ENCODE peak calls at places on chromosomes 1 and 21, in five cellular contexts. F is cardiac fibroblast, V is cardiac muscle cell, U is psoas muscle, J is adrenal gland. Y is an unnamed sample.

GRCh38 chr1:27602510-27603319 is 1.2 kb downstream of the AHDC1 start:
- DNase-seq in F (no peak), V (no peak), U (peak), J (peak), Y (peak)

GRCh38 chr1:2276803-2277580 is 48.9 kb downstream of the SKI start:
- DNase-seq in F (peak), V (peak), U (peak), J (no peak), Y (no peak)

GRCh38 chr21:45266518-45267389 is 20.9 kb downstream of the POFUT2 start:
- DNase-seq in F (no peak), V (no peak), U (no peak), J (no peak), Y (no peak)

GRCh38 chr1:198535631-198536030 is 4.8 kb downstream of the ATP6V1G3 start:
- DNase-seq in F (no peak), V (no peak), U (no peak), J (no peak), Y (no peak)

GRCh38 chr1:155016231-155016831 is 13.7 kb downstream of the ZBTB7B start:
- DNase-seq in F (no peak), V (no peak), U (no peak), J (no peak), Y (no peak)

GRCh38 chr1:220368352-220369265 is 96.4 kb upstream of the RAB3GAP2 start:
- DNase-seq in F (no peak), V (peak), U (no peak), J (no peak), Y (peak)

GRCh38 chr1:37096523-37096922 is 62.2 kb upstream of the GRIK3 start:
- DNase-seq in F (no peak), V (no peak), U (no peak), J (no peak), Y (peak)

GRCh38 chr1:157124855-157125254 is 13.3 kb downstream of the ETV3 start:
- DNase-seq in F (no peak), V (no peak), U (no peak), J (no peak), Y (no peak)

GRCh38 chr1:203628185-203628996 is 1.8 kb downstream of the ATP2B4 start:
- DNase-seq in F (peak), V (peak), U (peak), J (peak), Y (no peak)

GRCh38 chr1:176954242-176954641 is 210.3 kb downstream of the ASTN1 start:
- DNase-seq in F (no peak), V (peak), U (no peak), J (no peak), Y (no peak)

GRCh38 chr1:64396817-64397216 is 73.1 kb upstream of the CACHD1 start:
- DNase-seq in F (peak), V (peak), U (no peak), J (no peak), Y (no peak)
- TF ChIP-seq CTCF in F (no peak), V (no peak), U (no peak), J (no peak), Y (no peak)

GRCh38 chr21:23160914-23161313 is 2162.7 kb downstream of the NCAM2 start:
- DNase-seq in F (no peak), V (no peak), U (no peak), J (no peak), Y (no peak)
- TF ChIP-seq CTCF in F (no peak), V (no peak), U (no peak), J (no peak), Y (no peak)

DNA sequence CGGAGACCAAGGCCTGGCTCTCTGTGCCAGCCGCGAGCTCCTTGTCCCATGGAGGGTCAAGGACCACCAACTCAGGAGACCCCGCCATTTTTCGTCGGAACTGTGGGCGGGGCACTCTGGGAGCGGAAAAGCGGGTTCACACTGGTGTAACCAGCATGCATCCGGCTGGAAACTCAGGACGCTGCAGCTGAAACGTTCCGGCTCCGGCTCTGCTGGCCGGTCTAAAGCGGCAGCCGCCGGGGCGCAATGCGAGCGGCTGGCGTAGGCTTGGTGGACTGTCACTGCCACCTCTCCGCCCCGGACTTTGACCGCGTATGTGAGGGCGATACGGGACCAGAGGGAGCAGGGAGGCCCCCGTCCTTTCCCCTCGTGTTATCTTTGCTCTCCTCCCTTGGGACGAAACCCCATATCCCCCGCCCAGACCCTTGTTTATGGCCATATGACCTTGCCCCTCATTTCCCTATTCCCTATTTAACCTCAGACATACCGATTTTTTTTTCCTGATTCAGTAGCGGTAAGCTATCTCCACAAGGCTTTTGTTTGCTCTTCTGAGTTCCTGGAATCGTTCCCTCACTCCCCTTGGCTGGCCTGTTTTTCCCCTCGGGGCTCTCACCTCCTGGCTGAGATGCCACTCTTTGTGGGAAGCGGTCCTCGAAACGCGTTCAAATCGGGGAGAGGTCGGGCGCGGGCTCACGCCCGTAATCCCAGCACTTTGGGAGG is at the start of the genes NSL1 and TATDN3:
- DNase-seq in F (peak), V (peak), U (peak), J (peak), Y (peak)
- TF ChIP-seq CTCF in F (no peak), V (no peak), U (no peak), J (no peak), Y (no peak)

GRCh38 chr1:85576642-85577420 is 3.7 kb upstream of the CCN1 start:
- DNase-seq in F (peak), V (peak), U (peak), J (peak), Y (peak)
- TF ChIP-seq CTCF in F (peak), V (peak), U (peak), J (peak), Y (peak)

DNA sequence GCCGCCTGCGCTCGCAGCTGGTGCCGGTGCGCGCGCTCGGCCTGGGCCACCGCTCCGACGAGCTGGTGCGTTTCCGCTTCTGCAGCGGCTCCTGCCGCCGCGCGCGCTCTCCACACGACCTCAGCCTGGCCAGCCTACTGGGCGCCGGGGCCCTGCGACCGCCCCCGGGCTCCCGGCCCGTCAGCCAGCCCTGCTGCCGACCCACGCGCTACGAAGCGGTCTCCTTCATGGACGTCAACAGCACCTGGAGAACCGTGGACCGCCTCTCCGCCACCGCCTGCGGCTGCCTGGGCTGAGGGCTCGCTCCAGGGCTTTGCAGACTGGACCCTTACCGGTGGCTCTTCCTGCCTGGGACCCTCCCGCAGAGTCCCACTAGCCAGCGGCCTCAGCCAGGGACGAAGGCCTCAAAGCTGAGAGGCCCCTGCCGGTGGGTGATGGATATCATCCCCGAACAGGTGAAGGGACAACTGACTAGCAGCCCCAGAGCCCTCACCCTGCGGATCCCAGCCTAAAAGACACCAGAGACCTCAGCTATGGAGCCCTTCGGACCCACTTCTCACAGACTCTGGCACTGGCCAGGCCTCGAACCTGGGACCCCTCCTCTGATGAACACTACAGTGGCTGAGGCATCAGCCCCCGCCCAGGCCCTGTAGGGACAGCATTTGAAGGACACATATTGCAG is 3.0 kb downstream of the ARTN start:
- DNase-seq in F (peak), V (peak), U (peak), J (no peak), Y (peak)
- TF ChIP-seq CTCF in F (peak), V (no peak), U (no peak), J (no peak), Y (peak)

GRCh38 chr1:229972600-229973296 is 94.3 kb upstream of the GALNT2 start:
- DNase-seq in F (no peak), V (peak), U (no peak), J (no peak), Y (no peak)
- TF ChIP-seq CTCF in F (peak), V (no peak), U (peak), J (no peak), Y (peak)

GRCh38 chr1:9294910-9295636 is 2.4 kb downstream of the SPSB1 start:
- DNase-seq in F (peak), V (peak), U (peak), J (no peak), Y (peak)
- TF ChIP-seq CTCF in F (no peak), V (peak), U (no peak), J (no peak), Y (no peak)

GRCh38 chr1:32311709-32312393 is 20.0 kb downstream of the HDAC1 start:
- DNase-seq in F (no peak), V (no peak), U (no peak), J (no peak), Y (no peak)

GRCh38 chr1:32303997-32304622 is 12.2 kb downstream of the HDAC1 start:
- DNase-seq in F (peak), V (no peak), U (no peak), J (peak), Y (no peak)

GRCh38 chr1:32305310-32305709 is 13.4 kb downstream of the HDAC1 start:
- DNase-seq in F (no peak), V (no peak), U (no peak), J (no peak), Y (no peak)

GRCh38 chr1:32307313-32307712 is 15.4 kb downstream of the HDAC1 start:
- DNase-seq in F (peak), V (peak), U (no peak), J (no peak), Y (no peak)

GRCh38 chr1:32309960-32310359 is 18.1 kb downstream of the HDAC1 start:
- DNase-seq in F (no peak), V (no peak), U (no peak), J (no peak), Y (no peak)
- TF ChIP-seq CTCF in F (no peak), V (no peak), U (no peak), J (no peak), Y (no peak)

GRCh38 chr1:231724876-231725647 is 98.5 kb downstream of the DISC1 start:
- DNase-seq in F (peak), V (peak), U (no peak), J (peak), Y (peak)
- TF ChIP-seq CTCF in F (peak), V (peak), U (no peak), J (peak), Y (peak)

Y was measured in GM13977.